ENCODE peak calls at places on chromosomes 7 and 10, in nine cellular contexts. H is AG08396, G is GM12865, T is IMR-90, J is AG10803, C is LoVo, M is kidney tubule cell, X is mesothelial cell of epicardium, E is right lobe of liver. S is an unnamed sample.

GRCh38 chr10:5948999-5949759 is 28.2 kb downstream of the IL15RA start:
- DNase-seq in H (peak), G (peak), T (peak), J (peak), C (no peak), M (peak), X (no peak), E (peak), S (peak)

GRCh38 chr7:45922810-45923209 is 1.7 kb upstream of the IGFBP3 start:
- DNase-seq in H (no peak), G (peak), T (no peak), J (peak), C (no peak), M (peak), X (no peak), E (no peak), S (no peak)

GRCh38 chr10:124281666-124282065 is 137.1 kb downstream of the OAT start:
- DNase-seq in H (no peak), G (no peak), T (no peak), J (no peak), C (no peak), M (no peak), X (no peak), E (no peak), S (no peak)

GRCh38 chr7:17948503-17949238 is 8.4 kb upstream of the SNX13 start:
- DNase-seq in H (no peak), G (no peak), T (peak), J (peak), C (peak), M (no peak), X (no peak), E (no peak), S (no peak)

GRCh38 chr7:108308913-108309312 is 147.3 kb downstream of the NRCAM start:
- DNase-seq in H (no peak), G (peak), T (no peak), J (peak), C (no peak), M (peak), X (no peak), E (no peak), S (no peak)

GRCh38 chr10:73991846-73992245 is 6.1 kb upstream of the VCL start:
- DNase-seq in H (no peak), G (peak), T (no peak), J (no peak), C (no peak), M (no peak), X (no peak), E (no peak), S (no peak)

GRCh38 chr10:3424102-3424803 is 251.7 kb upstream of the PITRM1 start:
- DNase-seq in H (no peak), G (no peak), T (no peak), J (no peak), C (peak), M (peak), X (no peak), E (no peak), S (no peak)

GRCh38 chr10:72340911-72341310 is 13.8 kb downstream of the DNAJB12 start:
- DNase-seq in H (no peak), G (no peak), T (no peak), J (no peak), C (no peak), M (no peak), X (no peak), E (no peak), S (no peak)

GRCh38 chr7:100711369-100711768 is 5.4 kb downstream of the POP7 start:
- DNase-seq in H (no peak), G (no peak), T (no peak), J (no peak), C (no peak), M (no peak), X (no peak), E (peak), S (no peak)

GRCh38 chr10:21260060-21260792 is 265.3 kb downstream of the SKIDA1 start:
- DNase-seq in H (no peak), G (no peak), T (no peak), J (peak), C (no peak), M (no peak), X (no peak), E (no peak), S (no peak)

GRCh38 chr10:35684625-35685024 is 42.5 kb upstream of the FZD8 start:
- DNase-seq in H (no peak), G (no peak), T (no peak), J (no peak), C (no peak), M (no peak), X (no peak), E (no peak), S (no peak)

GRCh38 chr7:128827248-128827958 is 2.8 kb upstream of the FLNC start:
- DNase-seq in H (peak), G (no peak), T (peak), J (peak), C (peak), M (peak), X (no peak), E (no peak), S (peak)

GRCh38 chr7:108376206-108376605 is 80.0 kb downstream of the NRCAM start:
- DNase-seq in H (no peak), G (peak), T (no peak), J (no peak), C (no peak), M (no peak), X (no peak), E (no peak), S (no peak)

GRCh38 chr7:130131964-130132875 is 61.9 kb downstream of the KLHDC10 start:
- DNase-seq in H (no peak), G (no peak), T (no peak), J (no peak), C (no peak), M (no peak), X (no peak), E (no peak), S (no peak)

S was measured in HFFc6.